ENCODE peak calls at places on chromosomes 6 and 20, in six cellular contexts. One of them, this sample, is unnamed.

GRCh38 chr6:15359335-15359862 is 113.5 kb downstream of the JARID2 start:
- DNase-seq in MM.1S: no peak
- DNase-seq in GM12878: peak; percentile 71
- DNase-seq in heart right ventricle: no peak
- DNase-seq in heart left ventricle: no peak
- DNase-seq in cardiac muscle cell: no peak
- DNase-seq in this sample: no peak

GRCh38 chr6:27019651-27020552 is 227.6 kb upstream of the PRSS16 start:
- DNase-seq in MM.1S: no peak
- DNase-seq in GM12878: peak; percentile 62
- DNase-seq in heart left ventricle: peak; percentile 79
- DNase-seq in heart right ventricle: peak; percentile 80
- DNase-seq in cardiac muscle cell: peak; percentile 97
- DNase-seq in this sample: peak; percentile 73

GRCh38 chr20:63177785-63178444 is 38.0 kb downstream of the YTHDF1 start:
- DNase-seq in GM12878: no peak
- DNase-seq in cardiac muscle cell: no peak
- DNase-seq in heart right ventricle: no peak
- DNase-seq in heart left ventricle: no peak
- DNase-seq in MM.1S: no peak
- DNase-seq in this sample: no peak

GRCh38 chr20:50387218-50387995 is 122.8 kb upstream of the PTPN1 start:
- DNase-seq in heart right ventricle: no peak
- DNase-seq in heart left ventricle: no peak
- DNase-seq in MM.1S: no peak
- DNase-seq in cardiac muscle cell: no peak
- DNase-seq in GM12878: no peak
- DNase-seq in this sample: no peak

GRCh38 chr6:162442675-162443074 is 284.9 kb downstream of the PRKN start:
- DNase-seq in cardiac muscle cell: peak; percentile 0
- DNase-seq in heart left ventricle: no peak
- DNase-seq in MM.1S: no peak
- DNase-seq in GM12878: no peak
- DNase-seq in heart right ventricle: no peak
- DNase-seq in this sample: no peak

GRCh38 chr20:16974080-16974854 is 226.1 kb downstream of the OTOR start:
- DNase-seq in GM12878: no peak
- DNase-seq in cardiac muscle cell: no peak
- DNase-seq in heart right ventricle: no peak
- DNase-seq in MM.1S: no peak
- DNase-seq in heart left ventricle: no peak
- DNase-seq in this sample: no peak

GRCh38 chr6:111242452-111242851 is 155.1 kb downstream of the SLC16A10 start:
- DNase-seq in heart right ventricle: no peak
- DNase-seq in GM12878: no peak
- DNase-seq in heart left ventricle: no peak
- DNase-seq in MM.1S: no peak
- DNase-seq in cardiac muscle cell: no peak
- DNase-seq in this sample: no peak

GRCh38 chr6:436308-437041 is 44.9 kb downstream of the IRF4 start:
- DNase-seq in heart left ventricle: no peak
- DNase-seq in cardiac muscle cell: peak; percentile 3
- DNase-seq in MM.1S: no peak
- DNase-seq in GM12878: no peak
- DNase-seq in heart right ventricle: no peak
- DNase-seq in this sample: no peak

GRCh38 chr6:113344969-113345368 is 512.2 kb upstream of the MARCKS start:
- DNase-seq in MM.1S: no peak
- DNase-seq in heart left ventricle: no peak
- DNase-seq in cardiac muscle cell: no peak
- DNase-seq in heart right ventricle: no peak
- DNase-seq in GM12878: no peak
- DNase-seq in this sample: no peak

GRCh38 chr20:53911301-53911700 is 159.1 kb downstream of the BCAS1 start:
- DNase-seq in MM.1S: no peak
- DNase-seq in cardiac muscle cell: no peak
- DNase-seq in heart right ventricle: no peak
- DNase-seq in heart left ventricle: no peak
- DNase-seq in GM12878: no peak
- DNase-seq in this sample: no peak

GRCh38 chr20:52179331-52180166 is 12.0 kb downstream of the ZFP64 start:
- DNase-seq in MM.1S: peak; percentile 83
- DNase-seq in heart right ventricle: no peak
- DNase-seq in GM12878: peak; percentile 94
- DNase-seq in cardiac muscle cell: peak; percentile 20
- DNase-seq in heart left ventricle: no peak
- DNase-seq in this sample: peak; percentile 77

GRCh38 chr6:160055378-160055777 is 66.2 kb upstream of the SLC22A1 start:
- DNase-seq in heart right ventricle: no peak
- DNase-seq in GM12878: no peak
- DNase-seq in MM.1S: no peak
- DNase-seq in cardiac muscle cell: no peak
- DNase-seq in heart left ventricle: no peak
- DNase-seq in this sample: no peak

GRCh38 chr6:150702675-150703074 is 103.0 kb downstream of the PLEKHG1 start:
- DNase-seq in heart left ventricle: no peak
- DNase-seq in heart right ventricle: no peak
- DNase-seq in cardiac muscle cell: no peak
- DNase-seq in MM.1S: no peak
- DNase-seq in GM12878: no peak
- DNase-seq in this sample: no peak

GRCh38 chr6:150546457-150546856 is 53.2 kb upstream of the PLEKHG1 start:
- DNase-seq in cardiac muscle cell: no peak
- DNase-seq in GM12878: no peak
- DNase-seq in heart left ventricle: no peak
- DNase-seq in MM.1S: no peak
- DNase-seq in heart right ventricle: no peak
- DNase-seq in this sample: no peak

GRCh38 chr6:17831135-17831534 is 124.4 kb upstream of the NUP153 start:
- DNase-seq in heart right ventricle: no peak
- DNase-seq in GM12878: no peak
- DNase-seq in cardiac muscle cell: peak; percentile 73
- DNase-seq in heart left ventricle: peak; percentile 25
- DNase-seq in MM.1S: no peak
- DNase-seq in this sample: no peak

GRCh38 chr6:27605401-27606342 is 132.8 kb upstream of the ZNF184 start:
- DNase-seq in MM.1S: no peak
- DNase-seq in cardiac muscle cell: peak; percentile 75
- DNase-seq in heart left ventricle: no peak
- DNase-seq in heart right ventricle: no peak
- DNase-seq in GM12878: no peak
- DNase-seq in this sample: no peak

GRCh38 chr6:1059596-1059995 is 252.3 kb upstream of the FOXQ1 start:
- DNase-seq in MM.1S: no peak
- DNase-seq in heart right ventricle: no peak
- DNase-seq in heart left ventricle: no peak
- DNase-seq in cardiac muscle cell: no peak
- DNase-seq in GM12878: no peak
- DNase-seq in this sample: no peak

GRCh38 chr6:77292564-77293546 is 170.4 kb downstream of the HTR1B start:
- DNase-seq in cardiac muscle cell: peak; percentile 91
- DNase-seq in GM12878: no peak
- DNase-seq in MM.1S: no peak
- DNase-seq in heart left ventricle: no peak
- DNase-seq in heart right ventricle: no peak
- DNase-seq in this sample: no peak

GRCh38 chr20:45445805-45446562 is 23.6 kb upstream of the WFDC2 start:
- DNase-seq in heart left ventricle: no peak
- DNase-seq in GM12878: no peak
- DNase-seq in cardiac muscle cell: no peak
- DNase-seq in heart right ventricle: no peak
- DNase-seq in MM.1S: peak; percentile 56
- DNase-seq in this sample: no peak

GRCh38 chr20:39040116-39040515 is 78.0 kb downstream of the DHX35 start:
- DNase-seq in heart left ventricle: no peak
- DNase-seq in cardiac muscle cell: no peak
- DNase-seq in MM.1S: no peak
- DNase-seq in GM12878: no peak
- DNase-seq in heart right ventricle: no peak
- DNase-seq in this sample: no peak

DNA sequence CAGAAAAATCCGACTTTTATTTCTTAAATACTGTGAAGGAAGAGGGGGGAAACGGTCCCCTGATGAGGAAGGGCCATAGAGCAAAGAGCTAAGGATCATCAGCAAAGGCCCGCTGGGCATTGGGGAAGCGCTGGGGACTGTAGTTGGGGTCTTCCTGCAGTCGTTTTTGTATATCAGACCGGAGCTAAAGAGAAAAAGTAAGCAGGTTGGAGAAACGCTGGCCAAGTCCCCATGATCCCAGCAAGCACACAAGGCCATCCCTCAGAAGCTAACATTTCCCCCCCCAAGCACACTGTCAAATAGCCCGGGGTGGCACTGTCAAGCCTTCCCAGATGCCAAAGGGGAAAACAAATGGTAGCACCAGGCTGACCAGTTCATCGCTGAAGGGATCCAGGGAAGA is 13.4 kb downstream of the BAG6 start:
- DNase-seq in cardiac muscle cell: no peak
- DNase-seq in heart left ventricle: no peak
- DNase-seq in MM.1S: no peak
- DNase-seq in GM12878: no peak
- DNase-seq in heart right ventricle: no peak
- DNase-seq in this sample: no peak
- H3K36me3 ChIP-seq in cardiac muscle cell: peaks cover 86% of the 10 kb centered on the region
- H3K36me3 ChIP-seq in heart left ventricle: peaks cover 100% of the 10 kb centered on the region
- H3K36me3 ChIP-seq in MM.1S: no peaks in the 10 kb centered on the region
- H3K36me3 ChIP-seq in GM12878: peaks cover 50% of the 10 kb centered on the region
- H3K36me3 ChIP-seq in heart right ventricle: peaks cover 96% of the 10 kb centered on the region
- H3K36me3 ChIP-seq in this sample: peaks cover 64% of the 10 kb centered on the region

DNA sequence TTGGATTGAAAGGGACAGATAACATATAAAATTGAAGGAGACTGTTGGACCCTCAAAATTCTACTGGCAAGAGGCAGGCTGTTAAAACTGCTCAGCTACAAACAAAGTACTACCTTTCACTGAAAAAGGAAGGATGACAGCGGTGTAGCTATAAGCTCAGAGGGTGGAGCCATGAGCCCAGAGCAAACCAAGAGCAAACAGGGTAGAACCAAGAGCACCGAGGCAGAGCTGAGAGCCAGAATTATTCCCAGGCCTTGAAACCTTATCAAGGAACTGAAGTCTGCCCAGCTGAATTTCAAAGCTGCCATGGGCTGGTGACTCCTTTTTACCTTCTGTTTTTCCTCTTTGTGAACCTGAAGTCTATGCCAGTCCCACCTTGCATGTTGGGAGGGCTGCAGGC is 74.7 kb upstream of the SLC4A11 start:
- DNase-seq in cardiac muscle cell: peak; percentile 12
- DNase-seq in GM12878: no peak
- DNase-seq in heart right ventricle: no peak
- DNase-seq in heart left ventricle: no peak
- DNase-seq in MM.1S: no peak
- DNase-seq in this sample: no peak
- H3K36me3 ChIP-seq in cardiac muscle cell: peaks cover 14% of the 10 kb centered on the region
- H3K36me3 ChIP-seq in GM12878: no peaks in the 10 kb centered on the region
- H3K36me3 ChIP-seq in heart right ventricle: peaks cover 3% of the 10 kb centered on the region
- H3K36me3 ChIP-seq in heart left ventricle: peaks cover 85% of the 10 kb centered on the region
- H3K36me3 ChIP-seq in MM.1S: no peaks in the 10 kb centered on the region
- H3K36me3 ChIP-seq in this sample: no peaks in the 10 kb centered on the region

GRCh38 chr6:161107779-161108380 is 116.3 kb downstream of the MAP3K4 start:
- DNase-seq in MM.1S: no peak
- DNase-seq in cardiac muscle cell: no peak
- DNase-seq in heart left ventricle: no peak
- DNase-seq in GM12878: no peak
- DNase-seq in heart right ventricle: no peak
- DNase-seq in this sample: no peak
- H3K36me3 ChIP-seq in MM.1S: no peaks in the 10 kb centered on the region
- H3K36me3 ChIP-seq in cardiac muscle cell: peaks cover 75% of the 10 kb centered on the region
- H3K36me3 ChIP-seq in heart left ventricle: peaks cover 100% of the 10 kb centered on the region
- H3K36me3 ChIP-seq in GM12878: peaks cover 22% of the 10 kb centered on the region
- H3K36me3 ChIP-seq in heart right ventricle: peaks cover 89% of the 10 kb centered on the region
- H3K36me3 ChIP-seq in this sample: peaks cover 24% of the 10 kb centered on the region

DNA sequence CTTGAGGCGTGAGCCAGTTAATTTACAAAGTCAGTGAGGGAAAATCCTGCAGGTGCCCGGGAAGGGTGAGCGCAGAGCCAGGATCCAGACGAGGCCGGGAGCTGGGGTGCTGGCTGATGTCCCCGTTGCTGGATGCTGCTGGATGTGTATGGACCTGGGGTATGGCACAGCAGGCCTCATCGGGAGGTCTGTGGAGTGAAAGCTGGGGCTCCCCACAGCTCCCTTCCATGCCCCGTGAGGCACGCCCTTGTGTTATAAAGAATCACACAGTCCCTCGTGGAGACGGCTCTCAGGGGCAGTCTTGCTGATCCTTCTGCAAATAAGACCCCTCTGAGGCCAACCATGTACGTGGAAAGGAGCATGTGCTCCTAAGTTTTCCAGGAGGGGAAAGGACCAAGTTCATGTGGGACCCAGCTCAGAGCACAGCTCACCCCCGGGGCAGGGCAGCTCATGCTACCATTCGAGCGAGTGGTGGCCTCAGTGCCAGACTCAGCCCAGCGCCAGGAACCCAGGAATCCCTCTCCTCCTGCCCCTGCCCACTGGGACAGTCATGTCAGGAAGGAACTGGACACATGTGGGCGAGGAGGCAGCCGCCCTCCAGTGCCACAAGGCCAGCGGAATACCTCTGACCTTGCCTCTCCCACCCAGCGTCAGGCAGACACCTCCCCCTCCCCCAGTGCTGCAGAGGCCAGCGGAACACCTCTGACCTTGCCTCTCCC is 97.5 kb downstream of the CDH4 start:
- DNase-seq in MM.1S: no peak
- DNase-seq in cardiac muscle cell: no peak
- DNase-seq in heart right ventricle: no peak
- DNase-seq in heart left ventricle: no peak
- DNase-seq in GM12878: no peak
- DNase-seq in this sample: no peak
- H3K36me3 ChIP-seq in MM.1S: no peaks in the 10 kb centered on the region
- H3K36me3 ChIP-seq in cardiac muscle cell: no peaks in the 10 kb centered on the region
- H3K36me3 ChIP-seq in heart right ventricle: no peaks in the 10 kb centered on the region
- H3K36me3 ChIP-seq in heart left ventricle: no peaks in the 10 kb centered on the region
- H3K36me3 ChIP-seq in GM12878: no peaks in the 10 kb centered on the region
- H3K36me3 ChIP-seq in this sample: no peaks in the 10 kb centered on the region

GRCh38 chr20:36793294-36794115 is 19.9 kb upstream of the DSN1 start:
- DNase-seq in heart right ventricle: no peak
- DNase-seq in heart left ventricle: no peak
- DNase-seq in GM12878: no peak
- DNase-seq in cardiac muscle cell: no peak
- DNase-seq in MM.1S: no peak
- DNase-seq in this sample: no peak
- H3K36me3 ChIP-seq in heart right ventricle: peaks cover 49% of the 10 kb centered on the region
- H3K36me3 ChIP-seq in heart left ventricle: peaks cover 98% of the 10 kb centered on the region
- H3K36me3 ChIP-seq in GM12878: no peaks in the 10 kb centered on the region
- H3K36me3 ChIP-seq in cardiac muscle cell: peaks cover 43% of the 10 kb centered on the region
- H3K36me3 ChIP-seq in MM.1S: no peaks in the 10 kb centered on the region
- H3K36me3 ChIP-seq in this sample: peaks cover 18% of the 10 kb centered on the region

GRCh38 chr6:152314483-152314832 is 322.7 kb downstream of the SYNE1 start:
- DNase-seq in MM.1S: no peak
- DNase-seq in heart right ventricle: no peak
- DNase-seq in heart left ventricle: no peak
- DNase-seq in cardiac muscle cell: no peak
- DNase-seq in GM12878: no peak
- DNase-seq in this sample: no peak

GRCh38 chr6:152312434-152312833 is 324.7 kb downstream of the SYNE1 start:
- DNase-seq in MM.1S: no peak
- DNase-seq in heart left ventricle: no peak
- DNase-seq in heart right ventricle: no peak
- DNase-seq in cardiac muscle cell: no peak
- DNase-seq in GM12878: no peak
- DNase-seq in this sample: no peak

GRCh38 chr6:152316024-152316423 is 321.1 kb downstream of the SYNE1 start:
- DNase-seq in heart right ventricle: peak; percentile 27
- DNase-seq in MM.1S: no peak
- DNase-seq in cardiac muscle cell: peak; percentile 74
- DNase-seq in GM12878: no peak
- DNase-seq in heart left ventricle: peak; percentile 66
- DNase-seq in this sample: no peak

GRCh38 chr6:152310371-152310954 is 326.7 kb downstream of the SYNE1 start:
- DNase-seq in heart right ventricle: no peak
- DNase-seq in cardiac muscle cell: no peak
- DNase-seq in MM.1S: no peak
- DNase-seq in heart left ventricle: no peak
- DNase-seq in GM12878: no peak
- DNase-seq in this sample: no peak

GRCh38 chr6:152313542-152314482 is 323.4 kb downstream of the SYNE1 start:
- DNase-seq in heart left ventricle: no peak
- DNase-seq in MM.1S: no peak
- DNase-seq in GM12878: no peak
- DNase-seq in cardiac muscle cell: peak; percentile 78
- DNase-seq in heart right ventricle: no peak
- DNase-seq in this sample: no peak
- H3K36me3 ChIP-seq in heart left ventricle: peaks cover 77% of the 10 kb centered on the region
- H3K36me3 ChIP-seq in MM.1S: no peaks in the 10 kb centered on the region
- H3K36me3 ChIP-seq in GM12878: no peaks in the 10 kb centered on the region
- H3K36me3 ChIP-seq in cardiac muscle cell: peaks cover 49% of the 10 kb centered on the region
- H3K36me3 ChIP-seq in heart right ventricle: peaks cover 43% of the 10 kb centered on the region
- H3K36me3 ChIP-seq in this sample: no peaks in the 10 kb centered on the region